ENCODE peak calls at places on chromosomes 6 and 20, in four cellular contexts. U is ACHN, P is DMS53, Y is HTR-8/SVneo. D is an unnamed sample.

GRCh38 chr20:45359406-45360148 is 3.4 kb upstream of the SYS1 start:
- DNase-seq in U (no peak), P (no peak), Y (no peak), D (peak)

GRCh38 chr6:87436435-87436834 is 28.7 kb downstream of the CFAP206 start:
- DNase-seq in U (peak), P (peak), Y (peak), D (peak)

GRCh38 chr6:25384234-25384633 is 105.1 kb downstream of the CARMIL1 start:
- DNase-seq in U (no peak), P (no peak), Y (no peak), D (no peak)

GRCh38 chr6:160013987-160014868 is 45.3 kb downstream of the IGF2R start:
- DNase-seq in U (peak), P (peak), Y (no peak), D (no peak)

GRCh38 chr6:114140416-114140815 is 169.5 kb upstream of the HDAC2 start:
- DNase-seq in U (no peak), P (no peak), Y (no peak), D (no peak)

GRCh38 chr6:107819976-107820551 is 4.0 kb downstream of the SCML4 start:
- DNase-seq in U (no peak), P (no peak), Y (no peak), D (peak)

GRCh38 chr20:35592339-35592960 is 23.2 kb upstream of the SPAG4 start:
- DNase-seq in U (no peak), P (no peak), Y (no peak), D (no peak)

GRCh38 chr20:41408131-41408789 is 41.6 kb upstream of the EMILIN3 start:
- DNase-seq in U (no peak), P (no peak), Y (no peak), D (no peak)

GRCh38 chr6:117861545-117861944 is 45.5 kb upstream of the SLC35F1 start:
- DNase-seq in U (no peak), P (no peak), Y (no peak), D (no peak)

GRCh38 chr20:62804021-62804631 is 509 bp upstream of the OGFR start:
- DNase-seq in U (no peak), P (no peak), Y (peak), D (no peak)

GRCh38 chr6:129786548-129786947 is 74.6 kb downstream of the TMEM244 start:
- DNase-seq in U (no peak), P (peak), Y (no peak), D (no peak)

GRCh38 chr20:31716351-31716750 is 6.3 kb downstream of the BCL2L1 start:
- DNase-seq in U (no peak), P (no peak), Y (no peak), D (no peak)

GRCh38 chr6:170172406-170172805 is 118.5 kb downstream of the DLL1 start:
- DNase-seq in U (no peak), P (no peak), Y (no peak), D (no peak)

GRCh38 chr6:169288591-169288990 is 34.9 kb upstream of the THBS2 start:
- DNase-seq in U (no peak), P (no peak), Y (no peak), D (no peak)

GRCh38 chr6:75201901-75202672 is 3.8 kb downstream of the COL12A1 start:
- DNase-seq in U (peak), P (peak), Y (no peak), D (no peak)

GRCh38 chr6:4613795-4614194 is 162.4 kb upstream of the CDYL start:
- DNase-seq in U (no peak), P (no peak), Y (no peak), D (no peak)

GRCh38 chr6:88013554-88013953 is 34.1 kb upstream of the SPACA1 start:
- DNase-seq in U (no peak), P (peak), Y (no peak), D (no peak)

GRCh38 chr6:93323630-93324029 is 95.7 kb downstream of the EPHA7 start:
- DNase-seq in U (no peak), P (no peak), Y (no peak), D (no peak)

GRCh38 chr6:148414836-148415235 is 72.2 kb downstream of the SASH1 start:
- DNase-seq in U (peak), P (no peak), Y (peak), D (peak)

GRCh38 chr20:20887593-20888272 is 175.3 kb upstream of the RALGAPA2 start:
- DNase-seq in U (no peak), P (no peak), Y (no peak), D (no peak)

GRCh38 chr20:34956751-34957472 is 1.2 kb downstream of the MYH7B start:
- DNase-seq in U (no peak), P (no peak), Y (no peak), D (no peak)

GRCh38 chr6:127547215-127547614 is 28.1 kb upstream of the MTCL3 start:
- DNase-seq in U (peak), P (peak), Y (no peak), D (no peak)